ENCODE peak calls at places on chromosomes 11 and 22, in ten cellular contexts. One of them, this sample, is unnamed. For H3K36me3, the result is how much of the 10 kb centered on the place peaks cover.

GRCh38 chr11:127002669-127003259 is 2.2 kb upstream of the KIRREL3 start:
- DNase-seq in GM23248: peak
- DNase-seq in mesenchymal stem cell: no peak
- DNase-seq in Panc1: no peak
- DNase-seq in heart right ventricle: no peak
- DNase-seq in thoracic aorta: no peak
- DNase-seq in tibial artery: no peak
- DNase-seq in adrenal gland: no peak
- DNase-seq in heart left ventricle: no peak
- DNase-seq in endodermal cell: no peak
- DNase-seq in this sample: peak

GRCh38 chr11:112470355-112470754 is 209.7 kb upstream of the PLET1 start:
- DNase-seq in GM23248: peak
- DNase-seq in mesenchymal stem cell: peak
- DNase-seq in Panc1: no peak
- DNase-seq in heart right ventricle: no peak
- DNase-seq in thoracic aorta: no peak
- DNase-seq in tibial artery: no peak
- DNase-seq in adrenal gland: no peak
- DNase-seq in heart left ventricle: no peak
- DNase-seq in endodermal cell: no peak
- DNase-seq in this sample: no peak

GRCh38 chr11:44622721-44623258 is 57.3 kb downstream of the CD82 start:
- DNase-seq in GM23248: no peak
- DNase-seq in mesenchymal stem cell: no peak
- DNase-seq in Panc1: no peak
- DNase-seq in heart right ventricle: peak
- DNase-seq in thoracic aorta: no peak
- DNase-seq in tibial artery: peak
- DNase-seq in adrenal gland: peak
- DNase-seq in heart left ventricle: no peak
- DNase-seq in endodermal cell: peak
- DNase-seq in this sample: peak

GRCh38 chr11:24903555-24903954 is 406.7 kb downstream of the LUZP2 start:
- DNase-seq in GM23248: no peak
- DNase-seq in mesenchymal stem cell: no peak
- DNase-seq in Panc1: no peak
- DNase-seq in heart right ventricle: no peak
- DNase-seq in thoracic aorta: no peak
- DNase-seq in tibial artery: no peak
- DNase-seq in adrenal gland: no peak
- DNase-seq in heart left ventricle: no peak
- DNase-seq in endodermal cell: no peak
- DNase-seq in this sample: no peak

GRCh38 chr22:40020956-40021355 is 26.2 kb downstream of the FAM83F start:
- DNase-seq in GM23248: no peak
- DNase-seq in mesenchymal stem cell: no peak
- DNase-seq in Panc1: no peak
- DNase-seq in heart right ventricle: no peak
- DNase-seq in thoracic aorta: no peak
- DNase-seq in tibial artery: no peak
- DNase-seq in adrenal gland: no peak
- DNase-seq in heart left ventricle: no peak
- DNase-seq in endodermal cell: no peak
- DNase-seq in this sample: no peak

GRCh38 chr11:454043-454442 is 4.0 kb downstream of the PTDSS2 start:
- DNase-seq in GM23248: no peak
- DNase-seq in mesenchymal stem cell: no peak
- DNase-seq in Panc1: no peak
- DNase-seq in heart right ventricle: no peak
- DNase-seq in thoracic aorta: no peak
- DNase-seq in tibial artery: no peak
- DNase-seq in adrenal gland: no peak
- DNase-seq in heart left ventricle: peak
- DNase-seq in endodermal cell: no peak
- DNase-seq in this sample: no peak

GRCh38 chr11:63985812-63986155 is 454 bp upstream of the OTUB1 start:
- DNase-seq in GM23248: peak
- DNase-seq in mesenchymal stem cell: no peak
- DNase-seq in Panc1: no peak
- DNase-seq in heart right ventricle: no peak
- DNase-seq in thoracic aorta: no peak
- DNase-seq in tibial artery: no peak
- DNase-seq in adrenal gland: no peak
- DNase-seq in heart left ventricle: no peak
- DNase-seq in endodermal cell: no peak
- DNase-seq in this sample: peak

GRCh38 chr11:129374993-129375721 is 491 bp upstream of the BARX2 start:
- DNase-seq in GM23248: peak
- DNase-seq in mesenchymal stem cell: peak
- DNase-seq in Panc1: no peak
- DNase-seq in heart right ventricle: no peak
- DNase-seq in thoracic aorta: no peak
- DNase-seq in tibial artery: no peak
- DNase-seq in adrenal gland: no peak
- DNase-seq in heart left ventricle: no peak
- DNase-seq in endodermal cell: peak
- DNase-seq in this sample: peak

GRCh38 chr22:38422615-38423511 is 32.1 kb downstream of the KCNJ4 start:
- DNase-seq in GM23248: no peak
- DNase-seq in mesenchymal stem cell: no peak
- DNase-seq in Panc1: no peak
- DNase-seq in heart right ventricle: no peak
- DNase-seq in thoracic aorta: no peak
- DNase-seq in tibial artery: no peak
- DNase-seq in adrenal gland: no peak
- DNase-seq in heart left ventricle: peak
- DNase-seq in endodermal cell: peak
- DNase-seq in this sample: peak

GRCh38 chr11:13834463-13834862 is 128.1 kb upstream of the SPON1 start:
- DNase-seq in GM23248: no peak
- DNase-seq in mesenchymal stem cell: no peak
- DNase-seq in Panc1: no peak
- DNase-seq in heart right ventricle: no peak
- DNase-seq in thoracic aorta: no peak
- DNase-seq in tibial artery: no peak
- DNase-seq in adrenal gland: no peak
- DNase-seq in heart left ventricle: no peak
- DNase-seq in endodermal cell: peak
- DNase-seq in this sample: peak

GRCh38 chr22:30823015-30823370 is 128.3 kb downstream of the OSBP2 start:
- DNase-seq in GM23248: peak
- DNase-seq in mesenchymal stem cell: no peak
- DNase-seq in Panc1: no peak
- DNase-seq in heart right ventricle: no peak
- DNase-seq in thoracic aorta: no peak
- DNase-seq in tibial artery: peak
- DNase-seq in adrenal gland: no peak
- DNase-seq in heart left ventricle: no peak
- DNase-seq in endodermal cell: peak
- DNase-seq in this sample: peak

GRCh38 chr11:30131535-30131934 is 99.3 kb upstream of the FSHB start:
- DNase-seq in GM23248: peak
- DNase-seq in mesenchymal stem cell: no peak
- DNase-seq in Panc1: no peak
- DNase-seq in heart right ventricle: no peak
- DNase-seq in thoracic aorta: no peak
- DNase-seq in tibial artery: no peak
- DNase-seq in adrenal gland: peak
- DNase-seq in heart left ventricle: no peak
- DNase-seq in endodermal cell: no peak
- DNase-seq in this sample: no peak

GRCh38 chr11:69918938-69919650 is 99.9 kb upstream of the FGF3 start:
- DNase-seq in GM23248: peak
- DNase-seq in mesenchymal stem cell: peak
- DNase-seq in Panc1: no peak
- DNase-seq in heart right ventricle: peak
- DNase-seq in thoracic aorta: peak
- DNase-seq in tibial artery: peak
- DNase-seq in adrenal gland: peak
- DNase-seq in heart left ventricle: peak
- DNase-seq in endodermal cell: peak
- DNase-seq in this sample: peak

GRCh38 chr22:26168199-26168915 is 905 bp upstream of the SEZ6L start:
- DNase-seq in GM23248: no peak
- DNase-seq in mesenchymal stem cell: no peak
- DNase-seq in Panc1: no peak
- DNase-seq in heart right ventricle: no peak
- DNase-seq in thoracic aorta: no peak
- DNase-seq in tibial artery: no peak
- DNase-seq in adrenal gland: no peak
- DNase-seq in heart left ventricle: no peak
- DNase-seq in endodermal cell: peak
- DNase-seq in this sample: peak

GRCh38 chr11:4921796-4922195 is 2.3 kb downstream of the OR51G1 start:
- DNase-seq in GM23248: no peak
- DNase-seq in mesenchymal stem cell: no peak
- DNase-seq in Panc1: no peak
- DNase-seq in heart right ventricle: no peak
- DNase-seq in thoracic aorta: no peak
- DNase-seq in tibial artery: no peak
- DNase-seq in adrenal gland: no peak
- DNase-seq in heart left ventricle: no peak
- DNase-seq in endodermal cell: no peak
- DNase-seq in this sample: no peak

GRCh38 chr11:105870521-105871113 is 151.4 kb downstream of the MSANTD4 start:
- DNase-seq in GM23248: no peak
- DNase-seq in mesenchymal stem cell: no peak
- DNase-seq in Panc1: no peak
- DNase-seq in heart right ventricle: no peak
- DNase-seq in thoracic aorta: no peak
- DNase-seq in tibial artery: no peak
- DNase-seq in adrenal gland: no peak
- DNase-seq in heart left ventricle: no peak
- DNase-seq in endodermal cell: no peak
- DNase-seq in this sample: no peak

GRCh38 chr11:24747275-24748251 is 250.7 kb downstream of the LUZP2 start:
- DNase-seq in GM23248: no peak
- DNase-seq in mesenchymal stem cell: no peak
- DNase-seq in Panc1: no peak
- DNase-seq in heart right ventricle: peak
- DNase-seq in thoracic aorta: no peak
- DNase-seq in tibial artery: no peak
- DNase-seq in adrenal gland: no peak
- DNase-seq in heart left ventricle: no peak
- DNase-seq in endodermal cell: no peak
- DNase-seq in this sample: no peak

GRCh38 chr11:117985953-117986887 is at the start of gene IL10RA:
- DNase-seq in GM23248: peak
- DNase-seq in mesenchymal stem cell: peak
- DNase-seq in Panc1: no peak
- DNase-seq in heart right ventricle: peak
- DNase-seq in thoracic aorta: no peak
- DNase-seq in tibial artery: peak
- DNase-seq in adrenal gland: peak
- DNase-seq in heart left ventricle: peak
- DNase-seq in endodermal cell: peak
- DNase-seq in this sample: peak

DNA sequence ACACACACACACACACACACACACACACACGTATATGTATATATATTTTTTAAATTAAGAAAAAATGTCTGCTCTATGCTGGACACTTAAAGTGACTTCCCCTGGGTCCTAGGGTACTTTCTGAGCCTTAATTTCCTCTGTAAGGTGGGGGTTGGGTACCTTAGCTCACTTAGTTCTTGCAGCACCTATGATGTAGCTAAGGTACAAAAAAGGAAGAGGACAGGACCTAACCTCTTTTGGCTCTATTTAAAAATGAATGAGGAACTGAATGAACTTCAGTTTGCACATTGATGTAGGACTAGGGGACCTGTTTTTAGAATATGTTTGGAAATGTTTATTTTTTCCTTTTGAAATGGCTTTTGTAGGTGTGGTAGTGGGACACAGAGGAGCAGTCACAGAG is 11.1 kb downstream of the SREBF2 start:
- DNase-seq in GM23248: no peak
- DNase-seq in mesenchymal stem cell: no peak
- DNase-seq in Panc1: no peak
- DNase-seq in heart right ventricle: no peak
- DNase-seq in thoracic aorta: no peak
- DNase-seq in tibial artery: no peak
- DNase-seq in adrenal gland: no peak
- DNase-seq in heart left ventricle: no peak
- DNase-seq in endodermal cell: no peak
- DNase-seq in this sample: no peak
- H3K4me3 ChIP-seq in GM23248: no peak
- H3K4me3 ChIP-seq in mesenchymal stem cell: no peak
- H3K4me3 ChIP-seq in Panc1: no peak
- H3K4me3 ChIP-seq in heart right ventricle: no peak
- H3K4me3 ChIP-seq in thoracic aorta: no peak
- H3K4me3 ChIP-seq in tibial artery: no peak
- H3K4me3 ChIP-seq in adrenal gland: no peak
- H3K4me3 ChIP-seq in heart left ventricle: no peak
- H3K4me3 ChIP-seq in endodermal cell: no peak
- H3K4me3 ChIP-seq in this sample: no peak

GRCh38 chr11:79241842-79242241 is 199.0 kb downstream of the TENM4 start:
- DNase-seq in GM23248: no peak
- DNase-seq in mesenchymal stem cell: no peak
- DNase-seq in Panc1: no peak
- DNase-seq in heart right ventricle: no peak
- DNase-seq in thoracic aorta: no peak
- DNase-seq in tibial artery: no peak
- DNase-seq in adrenal gland: no peak
- DNase-seq in heart left ventricle: no peak
- DNase-seq in endodermal cell: no peak
- DNase-seq in this sample: no peak
- H3K36me3 ChIP-seq in GM23248: under half
- H3K36me3 ChIP-seq in mesenchymal stem cell: under half
- H3K36me3 ChIP-seq in Panc1: under half
- H3K36me3 ChIP-seq in heart right ventricle: under half
- H3K36me3 ChIP-seq in thoracic aorta: under half
- H3K36me3 ChIP-seq in tibial artery: under half
- H3K36me3 ChIP-seq in adrenal gland: under half
- H3K36me3 ChIP-seq in heart left ventricle: under half
- H3K36me3 ChIP-seq in endodermal cell: under half
- H3K36me3 ChIP-seq in this sample: under half

GRCh38 chr11:10502770-10503169 is 38.2 kb downstream of the RNF141 start:
- DNase-seq in GM23248: no peak
- DNase-seq in mesenchymal stem cell: no peak
- DNase-seq in Panc1: no peak
- DNase-seq in heart right ventricle: no peak
- DNase-seq in thoracic aorta: no peak
- DNase-seq in tibial artery: no peak
- DNase-seq in adrenal gland: no peak
- DNase-seq in heart left ventricle: no peak
- DNase-seq in endodermal cell: no peak
- DNase-seq in this sample: no peak
- H3K4me3 ChIP-seq in GM23248: no peak
- H3K4me3 ChIP-seq in mesenchymal stem cell: no peak
- H3K4me3 ChIP-seq in Panc1: no peak
- H3K4me3 ChIP-seq in heart right ventricle: no peak
- H3K4me3 ChIP-seq in thoracic aorta: no peak
- H3K4me3 ChIP-seq in tibial artery: no peak
- H3K4me3 ChIP-seq in adrenal gland: no peak
- H3K4me3 ChIP-seq in heart left ventricle: no peak
- H3K4me3 ChIP-seq in endodermal cell: no peak
- H3K4me3 ChIP-seq in this sample: no peak

DNA sequence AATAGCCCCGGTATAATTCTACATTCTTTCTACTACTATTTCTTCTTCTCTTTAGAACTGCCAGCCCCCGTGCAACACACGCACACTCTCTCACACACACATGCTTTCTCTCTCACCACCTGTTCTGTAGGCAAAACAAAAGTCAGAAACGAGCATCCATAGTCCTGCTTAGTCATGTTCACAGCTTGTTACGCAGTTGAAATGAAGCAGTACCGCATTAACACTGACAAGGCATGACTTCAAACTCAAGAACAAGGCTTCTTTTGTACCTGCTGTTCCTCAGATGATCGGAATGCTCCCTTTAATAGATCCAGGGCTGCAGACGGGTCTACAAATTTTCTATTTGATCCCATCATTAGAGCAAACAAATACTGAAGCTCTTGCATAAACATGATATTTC is 42.2 kb downstream of the USP28 start:
- DNase-seq in GM23248: no peak
- DNase-seq in mesenchymal stem cell: no peak
- DNase-seq in Panc1: no peak
- DNase-seq in heart right ventricle: no peak
- DNase-seq in thoracic aorta: no peak
- DNase-seq in tibial artery: no peak
- DNase-seq in adrenal gland: no peak
- DNase-seq in heart left ventricle: no peak
- DNase-seq in endodermal cell: no peak
- DNase-seq in this sample: no peak
- H3K36me3 ChIP-seq in GM23248: under half
- H3K36me3 ChIP-seq in mesenchymal stem cell: under half
- H3K36me3 ChIP-seq in Panc1: under half
- H3K36me3 ChIP-seq in heart right ventricle: half or more
- H3K36me3 ChIP-seq in thoracic aorta: under half
- H3K36me3 ChIP-seq in tibial artery: half or more
- H3K36me3 ChIP-seq in adrenal gland: under half
- H3K36me3 ChIP-seq in heart left ventricle: under half
- H3K36me3 ChIP-seq in endodermal cell: half or more
- H3K36me3 ChIP-seq in this sample: under half